ENCODE peak calls at places on chromosomes 12 and 14, in nine cellular contexts. V is GM23338; Y is NCI-H2029 treated with DMSO at 0.1 percent for 48 hours; X is stimulated activated CD4-positive, alpha-beta T cell treated with anti-CD3 and anti-CD28 coated beads, Interleukin-1b, Interleukin-23, amount 100 ng/mL, for 1 hour; L is activated T-cell treated with anti-CD3 and anti-CD28 coated beads, Interleukin-2, amount 50 U/mL, for 1 hour; H is fibroblast of pulmonary artery; N is RCC 7860; K is activated effector memory CD4-positive, alpha-beta T cell treated with Interleukin-2 at 50 U/mL for 16 hours; D is GM12892. O is an unnamed sample.

GRCh38 chr12:69057742-69058141 is 124.8 kb upstream of the CPM start:
- DNase-seq in V (no peak), Y (no peak), X (no peak), L (no peak), H (no peak), N (no peak), K (no peak), D (no peak), O (no peak)

GRCh38 chr14:33586806-33587205 is 364.1 kb downstream of the EGLN3 start:
- DNase-seq in V (no peak), Y (no peak), X (no peak), L (no peak), H (no peak), N (no peak), K (no peak), D (no peak), O (no peak)

GRCh38 chr14:93132472-93133065 is 16.8 kb upstream of the ITPK1 start:
- DNase-seq in V (peak), Y (no peak), X (no peak), L (peak), H (peak), N (no peak), K (peak), D (no peak), O (peak)

GRCh38 chr12:26471560-26471959 is 276.2 kb downstream of the SSPN start:
- DNase-seq in V (no peak), Y (no peak), X (no peak), L (no peak), H (peak), N (no peak), K (no peak), D (peak), O (peak)

GRCh38 chr12:97912943-97913342 is 450.3 kb downstream of the RMST start:
- DNase-seq in V (no peak), Y (no peak), X (no peak), L (no peak), H (no peak), N (no peak), K (no peak), D (no peak), O (no peak)

GRCh38 chr12:98352218-98352811 is 163.1 kb upstream of the TMPO start:
- DNase-seq in V (no peak), Y (no peak), X (no peak), L (no peak), H (peak), N (peak), K (no peak), D (no peak), O (peak)

GRCh38 chr14:89428163-89428523 is 11.1 kb upstream of the FOXN3 start:
- DNase-seq in V (no peak), Y (no peak), X (no peak), L (no peak), H (no peak), N (no peak), K (no peak), D (no peak), O (no peak)

GRCh38 chr12:49017764-49018281 is 753 bp downstream of the PRKAG1 start:
- DNase-seq in V (no peak), Y (no peak), X (no peak), L (no peak), H (peak), N (no peak), K (no peak), D (no peak), O (no peak)

GRCh38 chr12:25615119-25615518 is 62.0 kb upstream of the LMNTD1 start:
- DNase-seq in V (no peak), Y (no peak), X (no peak), L (no peak), H (peak), N (peak), K (no peak), D (no peak), O (peak)

GRCh38 chr12:41212625-41213024 is 24.5 kb downstream of the PDZRN4 start:
- DNase-seq in V (no peak), Y (no peak), X (no peak), L (no peak), H (no peak), N (no peak), K (no peak), D (no peak), O (no peak)

GRCh38 chr14:61257469-61258057 is 23.6 kb downstream of the TMEM30B start:
- DNase-seq in V (no peak), Y (peak), X (no peak), L (no peak), H (no peak), N (no peak), K (no peak), D (no peak), O (no peak)

GRCh38 chr12:77167801-77168200 is 102.4 kb upstream of the E2F7 start:
- DNase-seq in V (no peak), Y (no peak), X (no peak), L (no peak), H (no peak), N (no peak), K (no peak), D (no peak), O (peak)